ENCODE peak calls at places on chromosomes 13 and 19, in six cellular contexts. One of them, this sample, is unnamed.

GRCh38 chr19:49442354-49442753 is 1.0 kb upstream of the SLC17A7 start:
- DNase-seq in tibial artery: peak
- DNase-seq in osteocyte: no peak
- DNase-seq in stomach: no peak
- DNase-seq in PC-3: peak
- DNase-seq in nephron progenitor cell: peak
- DNase-seq in this sample: no peak

GRCh38 chr19:53394522-53394973 is 401 bp upstream of the ZNF765 start:
- DNase-seq in tibial artery: peak
- DNase-seq in osteocyte: no peak
- DNase-seq in stomach: peak
- DNase-seq in PC-3: peak
- DNase-seq in nephron progenitor cell: peak
- DNase-seq in this sample: no peak

GRCh38 chr19:38211206-38211605 is 12.8 kb downstream of the DPF1 start:
- DNase-seq in tibial artery: no peak
- DNase-seq in osteocyte: no peak
- DNase-seq in stomach: no peak
- DNase-seq in PC-3: no peak
- DNase-seq in nephron progenitor cell: peak
- DNase-seq in this sample: no peak

GRCh38 chr13:24233351-24233901 is 72.9 kb downstream of the SPATA13 start:
- DNase-seq in tibial artery: no peak
- DNase-seq in osteocyte: peak
- DNase-seq in stomach: no peak
- DNase-seq in PC-3: no peak
- DNase-seq in nephron progenitor cell: no peak
- DNase-seq in this sample: no peak

GRCh38 chr19:2478756-2479555 is 3.0 kb downstream of the GADD45B start:
- DNase-seq in tibial artery: peak
- DNase-seq in osteocyte: peak
- DNase-seq in stomach: peak
- DNase-seq in PC-3: peak
- DNase-seq in nephron progenitor cell: peak
- DNase-seq in this sample: no peak

GRCh38 chr19:11194173-11194572 is 3.2 kb downstream of the KANK2 start:
- DNase-seq in tibial artery: no peak
- DNase-seq in osteocyte: no peak
- DNase-seq in stomach: no peak
- DNase-seq in PC-3: no peak
- DNase-seq in nephron progenitor cell: no peak
- DNase-seq in this sample: no peak

GRCh38 chr19:2269244-2270156 is 12.5 kb downstream of the PEAK3 start:
- DNase-seq in tibial artery: peak
- DNase-seq in osteocyte: peak
- DNase-seq in stomach: peak
- DNase-seq in PC-3: peak
- DNase-seq in nephron progenitor cell: peak
- DNase-seq in this sample: peak

GRCh38 chr19:29690842-29691241 is 24.2 kb downstream of the C19orf12 start:
- DNase-seq in tibial artery: no peak
- DNase-seq in osteocyte: no peak
- DNase-seq in stomach: no peak
- DNase-seq in PC-3: peak
- DNase-seq in nephron progenitor cell: no peak
- DNase-seq in this sample: no peak

GRCh38 chr19:49129238-49129583 is 9.9 kb downstream of the PPFIA3 start:
- DNase-seq in tibial artery: no peak
- DNase-seq in osteocyte: no peak
- DNase-seq in stomach: no peak
- DNase-seq in PC-3: no peak
- DNase-seq in nephron progenitor cell: peak
- DNase-seq in this sample: no peak

GRCh38 chr13:20351279-20352022 is 119.3 kb upstream of the GJB6 start:
- DNase-seq in tibial artery: no peak
- DNase-seq in osteocyte: no peak
- DNase-seq in stomach: no peak
- DNase-seq in PC-3: peak
- DNase-seq in nephron progenitor cell: no peak
- DNase-seq in this sample: no peak

GRCh38 chr13:69020120-69020519 is 1087.5 kb upstream of the ATXN8OS start:
- DNase-seq in tibial artery: no peak
- DNase-seq in osteocyte: no peak
- DNase-seq in stomach: no peak
- DNase-seq in PC-3: no peak
- DNase-seq in nephron progenitor cell: no peak
- DNase-seq in this sample: no peak

GRCh38 chr19:52665529-52665928 is 27.4 kb upstream of the ZNF83 start:
- DNase-seq in tibial artery: no peak
- DNase-seq in osteocyte: no peak
- DNase-seq in stomach: no peak
- DNase-seq in PC-3: peak
- DNase-seq in nephron progenitor cell: no peak
- DNase-seq in this sample: no peak

GRCh38 chr19:50460161-50460765 is 16.0 kb upstream of the EMC10 start:
- DNase-seq in tibial artery: no peak
- DNase-seq in osteocyte: no peak
- DNase-seq in stomach: no peak
- DNase-seq in PC-3: peak
- DNase-seq in nephron progenitor cell: no peak
- DNase-seq in this sample: no peak

GRCh38 chr19:2140193-2140545 is 11.2 kb downstream of the AP3D1 start:
- DNase-seq in tibial artery: no peak
- DNase-seq in osteocyte: no peak
- DNase-seq in stomach: no peak
- DNase-seq in PC-3: no peak
- DNase-seq in nephron progenitor cell: no peak
- DNase-seq in this sample: no peak

GRCh38 chr19:22532388-22533310 is 101.5 kb upstream of the ZNF492 start:
- DNase-seq in tibial artery: peak
- DNase-seq in osteocyte: no peak
- DNase-seq in stomach: no peak
- DNase-seq in PC-3: no peak
- DNase-seq in nephron progenitor cell: no peak
- DNase-seq in this sample: no peak

GRCh38 chr19:13995878-13996765 is 10.0 kb downstream of the RFX1 start:
- DNase-seq in tibial artery: no peak
- DNase-seq in osteocyte: no peak
- DNase-seq in stomach: no peak
- DNase-seq in PC-3: no peak
- DNase-seq in nephron progenitor cell: no peak
- DNase-seq in this sample: no peak

GRCh38 chr19:48445256-48445605 is 552 bp upstream of the GRWD1 start:
- DNase-seq in tibial artery: peak
- DNase-seq in osteocyte: no peak
- DNase-seq in stomach: no peak
- DNase-seq in PC-3: peak
- DNase-seq in nephron progenitor cell: no peak
- DNase-seq in this sample: no peak

GRCh38 chr13:29782798-29783197 is 67.6 kb downstream of the UBL3 start:
- DNase-seq in tibial artery: no peak
- DNase-seq in osteocyte: no peak
- DNase-seq in stomach: no peak
- DNase-seq in PC-3: no peak
- DNase-seq in nephron progenitor cell: no peak
- DNase-seq in this sample: no peak

GRCh38 chr13:113507564-113508210 is 17.2 kb upstream of the DCUN1D2 start:
- DNase-seq in tibial artery: no peak
- DNase-seq in osteocyte: no peak
- DNase-seq in stomach: no peak
- DNase-seq in PC-3: no peak
- DNase-seq in nephron progenitor cell: no peak
- DNase-seq in this sample: no peak

GRCh38 chr19:43504426-43505185 is at the start of gene PHLDB3:
- DNase-seq in tibial artery: no peak
- DNase-seq in osteocyte: no peak
- DNase-seq in stomach: peak
- DNase-seq in PC-3: peak
- DNase-seq in nephron progenitor cell: peak
- DNase-seq in this sample: peak

GRCh38 chr19:43505186-43505456 is 575 bp upstream of the PHLDB3 start:
- DNase-seq in tibial artery: no peak
- DNase-seq in osteocyte: no peak
- DNase-seq in stomach: no peak
- DNase-seq in PC-3: no peak
- DNase-seq in nephron progenitor cell: no peak
- DNase-seq in this sample: no peak

GRCh38 chr19:43502419-43502976 is 2.0 kb downstream of the PHLDB3 start:
- DNase-seq in tibial artery: no peak
- DNase-seq in osteocyte: no peak
- DNase-seq in stomach: no peak
- DNase-seq in PC-3: no peak
- DNase-seq in nephron progenitor cell: no peak
- DNase-seq in this sample: no peak

GRCh38 chr19:43501661-43502418 is 2.7 kb downstream of the PHLDB3 start:
- DNase-seq in tibial artery: no peak
- DNase-seq in osteocyte: no peak
- DNase-seq in stomach: no peak
- DNase-seq in PC-3: no peak
- DNase-seq in nephron progenitor cell: peak
- DNase-seq in this sample: no peak

DNA sequence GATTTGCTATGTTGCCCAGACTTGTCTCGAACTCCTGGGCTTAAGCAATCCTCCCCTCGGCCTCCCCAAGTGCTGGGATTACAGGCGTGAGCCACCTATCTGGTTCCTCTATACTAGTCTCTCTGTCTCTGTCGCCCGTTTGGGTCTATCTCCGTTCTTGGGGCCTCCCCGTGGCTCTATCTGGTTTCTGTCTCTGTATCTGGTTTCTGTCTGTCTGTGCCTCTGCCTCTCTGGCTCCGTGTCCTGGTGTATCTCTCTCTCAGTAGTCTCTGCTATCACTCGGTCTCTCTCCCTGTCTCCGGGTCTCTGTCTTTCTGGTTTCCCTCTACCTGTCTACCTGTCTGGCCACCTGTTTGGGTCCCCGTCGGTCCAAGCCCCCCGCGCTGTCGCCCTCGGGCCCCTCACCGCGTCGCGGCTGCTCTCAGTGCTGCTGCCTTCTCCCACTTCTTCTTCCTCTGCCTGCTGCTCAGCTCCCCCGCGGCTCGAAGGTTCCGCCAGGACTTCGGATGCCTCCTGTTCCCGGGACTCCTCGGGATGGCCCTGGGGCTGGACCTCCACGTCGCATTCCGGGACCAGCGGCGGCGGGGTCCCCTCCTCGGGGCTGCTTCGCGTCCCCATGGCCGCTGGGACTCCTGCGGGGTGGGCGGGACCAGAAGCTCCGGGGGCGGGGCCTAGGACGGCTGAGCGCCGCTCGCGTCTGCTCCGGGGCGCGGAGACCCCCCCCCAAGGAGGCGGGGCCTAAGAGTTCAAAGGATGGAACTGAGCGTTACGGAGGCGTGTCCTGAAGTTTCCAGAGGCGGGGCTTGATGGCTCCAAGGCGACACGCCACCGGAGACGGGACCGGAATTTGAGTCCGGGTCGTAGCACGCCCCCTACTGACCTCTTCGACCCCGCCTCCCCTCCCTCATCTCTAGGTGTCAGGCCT is 783 bp downstream of the PHLDB3 start:
- DNase-seq in tibial artery: peak
- DNase-seq in osteocyte: peak
- DNase-seq in stomach: peak
- DNase-seq in PC-3: peak
- DNase-seq in nephron progenitor cell: peak
- DNase-seq in this sample: peak
- TF ChIP-seq CTCF in tibial artery: no peak
- TF ChIP-seq CTCF in osteocyte: peak
- TF ChIP-seq CTCF in stomach: no peak
- TF ChIP-seq CTCF in PC-3: no peak
- TF ChIP-seq CTCF in nephron progenitor cell: no peak
- TF ChIP-seq CTCF in this sample: no peak

GRCh38 chr19:6551091-6551490 is 20.3 kb downstream of the TNFSF9 start:
- DNase-seq in tibial artery: no peak
- DNase-seq in osteocyte: no peak
- DNase-seq in stomach: no peak
- DNase-seq in PC-3: no peak
- DNase-seq in nephron progenitor cell: no peak
- DNase-seq in this sample: no peak

GRCh38 chr19:6556043-6556449 is 25.2 kb downstream of the TNFSF9 start:
- DNase-seq in tibial artery: no peak
- DNase-seq in osteocyte: no peak
- DNase-seq in stomach: no peak
- DNase-seq in PC-3: no peak
- DNase-seq in nephron progenitor cell: no peak
- DNase-seq in this sample: no peak

GRCh38 chr19:6556480-6556879 is 25.7 kb downstream of the TNFSF9 start:
- DNase-seq in tibial artery: no peak
- DNase-seq in osteocyte: no peak
- DNase-seq in stomach: no peak
- DNase-seq in PC-3: no peak
- DNase-seq in nephron progenitor cell: no peak
- DNase-seq in this sample: no peak

DNA sequence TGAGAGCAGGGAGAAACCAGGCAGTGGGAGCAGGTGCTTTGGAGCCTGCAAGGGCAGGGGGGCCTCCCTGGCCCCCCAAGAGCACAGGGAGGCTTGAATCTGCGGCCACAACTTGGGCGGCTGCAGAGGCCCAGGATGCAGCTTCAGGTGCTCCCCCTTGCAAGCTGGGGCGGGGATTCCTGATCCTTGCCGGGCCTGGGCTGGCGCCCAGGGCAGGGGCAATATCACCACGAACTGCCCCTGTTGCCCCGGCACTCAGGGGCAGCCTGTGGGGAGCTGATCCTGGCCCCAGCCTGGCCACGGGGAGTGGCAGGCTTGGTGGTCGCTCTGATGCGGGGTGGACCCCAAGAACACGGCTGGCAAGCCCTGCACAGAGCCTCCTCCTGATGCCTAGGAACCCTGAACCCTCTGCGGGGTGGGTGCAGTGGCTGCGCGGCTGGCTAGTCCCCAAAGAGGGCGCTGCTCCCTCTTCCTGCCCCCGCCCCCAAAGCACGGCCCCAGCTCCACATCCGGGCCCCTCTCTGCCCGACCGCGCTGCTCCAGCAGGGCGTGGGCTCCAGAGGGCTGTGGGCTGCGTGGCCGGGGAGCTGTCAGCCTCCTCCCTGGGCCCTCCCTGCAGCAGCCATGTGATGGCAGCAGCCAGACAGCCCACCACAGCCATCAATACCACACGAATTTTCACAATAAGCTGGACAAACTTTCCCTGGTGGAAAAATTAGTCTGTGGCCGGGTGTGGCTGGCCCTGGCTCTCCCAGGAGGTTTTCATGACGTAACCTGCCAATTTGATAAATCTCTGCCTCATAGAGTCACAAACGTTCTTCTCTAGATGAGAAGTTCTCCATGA is 21.0 kb downstream of the TNFSF9 start:
- DNase-seq in tibial artery: no peak
- DNase-seq in osteocyte: no peak
- DNase-seq in stomach: no peak
- DNase-seq in PC-3: no peak
- DNase-seq in nephron progenitor cell: peak
- DNase-seq in this sample: no peak
- TF ChIP-seq CTCF in tibial artery: no peak
- TF ChIP-seq CTCF in osteocyte: peak
- TF ChIP-seq CTCF in stomach: no peak
- TF ChIP-seq CTCF in PC-3: no peak
- TF ChIP-seq CTCF in nephron progenitor cell: peak
- TF ChIP-seq CTCF in this sample: peak

GRCh38 chr13:77506874-77507273 is 28.6 kb upstream of the SCEL start:
- DNase-seq in tibial artery: no peak
- DNase-seq in osteocyte: no peak
- DNase-seq in stomach: no peak
- DNase-seq in PC-3: peak
- DNase-seq in nephron progenitor cell: no peak
- DNase-seq in this sample: no peak
- TF ChIP-seq CTCF in tibial artery: peak
- TF ChIP-seq CTCF in osteocyte: peak
- TF ChIP-seq CTCF in stomach: no peak
- TF ChIP-seq CTCF in PC-3: peak
- TF ChIP-seq CTCF in nephron progenitor cell: peak
- TF ChIP-seq CTCF in this sample: peak

GRCh38 chr13:35884211-35884610 is 247.0 kb downstream of the DCLK1 start:
- DNase-seq in tibial artery: no peak
- DNase-seq in osteocyte: no peak
- DNase-seq in stomach: no peak
- DNase-seq in PC-3: no peak
- DNase-seq in nephron progenitor cell: no peak
- DNase-seq in this sample: no peak
- TF ChIP-seq CTCF in tibial artery: no peak
- TF ChIP-seq CTCF in osteocyte: no peak
- TF ChIP-seq CTCF in stomach: no peak
- TF ChIP-seq CTCF in PC-3: no peak
- TF ChIP-seq CTCF in nephron progenitor cell: no peak
- TF ChIP-seq CTCF in this sample: no peak

This sample was measured in type B pancreatic cell.